ENCODE peak calls at places on chromosomes 16 and 17, in seven cellular contexts. X is lung; V is AG04449; D is cardiac fibroblast; J is stimulated activated CD8-positive, alpha-beta memory T cell treated with anti-CD3 and anti-CD28 coated beads, Interleukin-2, amount 100 ng/mL, for 1 hour; Y is testis; I is stimulated activated CD4-positive, alpha-beta T cell treated with anti-CD3 and anti-CD28 coated beads, Interleukin-1b, Interleukin-23, amount 100 ng/mL, for 24 hours. A is an unnamed sample.

GRCh38 chr17:74439691-74440567 is 8.0 kb downstream of the GPRC5C start:
- DNase-seq in X (no peak), V (no peak), D (no peak), J (no peak), Y (no peak), I (no peak), A (no peak)

GRCh38 chr17:20189979-20190378 is 180.8 kb downstream of the SPECC1 start:
- DNase-seq in X (no peak), V (no peak), D (no peak), J (no peak), Y (no peak), I (no peak), A (no peak)

GRCh38 chr16:54526916-54527315 is 240.3 kb upstream of the IRX3 start:
- DNase-seq in X (no peak), V (no peak), D (no peak), J (no peak), Y (no peak), I (no peak), A (no peak)

GRCh38 chr17:59533694-59534093 is 31.7 kb upstream of the DHX40 start:
- DNase-seq in X (no peak), V (no peak), D (no peak), J (no peak), Y (no peak), I (no peak), A (no peak)

GRCh38 chr17:77827039-77827438 is 131.5 kb upstream of the TNRC6C start:
- DNase-seq in X (no peak), V (no peak), D (no peak), J (no peak), Y (no peak), I (no peak), A (no peak)

GRCh38 chr17:36640346-36640745 is 39.0 kb downstream of the MRM1 start:
- DNase-seq in X (no peak), V (no peak), D (no peak), J (no peak), Y (no peak), I (no peak), A (no peak)

GRCh38 chr17:63631626-63632025 is 9.4 kb downstream of the MAP3K3 start:
- DNase-seq in X (no peak), V (no peak), D (no peak), J (no peak), Y (no peak), I (no peak), A (no peak)

GRCh38 chr17:70767102-70767701 is 597.9 kb downstream of the KCNJ2 start:
- DNase-seq in X (no peak), V (no peak), D (peak; percentile 74), J (no peak), Y (no peak), I (no peak), A (peak; percentile 8)

A was measured in NCI-H446 treated with DMSO at 0.1 percent for 48 hours.